ENCODE peak calls at places on chromosomes 2 and 18, in five cellular contexts. G is cardiac muscle cell, I is ovary, H is adrenal gland, O is PC-3. D is an unnamed sample. For H3K9me3, the result is how much of the 10 kb centered on the place peaks cover.

GRCh38 chr2:238143239-238143951 is 4.9 kb downstream of the KLHL30 start:
- DNase-seq in O (peak), I (no peak), H (no peak), G (no peak), D (no peak)

GRCh38 chr2:229501051-229501794 is 213.1 kb downstream of the DNER start:
- DNase-seq in H (no peak), G (no peak), O (no peak), I (no peak), D (no peak)

GRCh38 chr18:58862404-58862803 is 2.3 kb upstream of the ZNF532 start:
- DNase-seq in G (peak), H (no peak), O (no peak), I (no peak), D (no peak)

GRCh38 chr2:68367918-68368656 is 3.0 kb downstream of the PLEK start:
- DNase-seq in I (no peak), O (no peak), H (no peak), G (no peak), D (no peak)

GRCh38 chr2:158381205-158381604 is 75.3 kb downstream of the CCDC148 start:
- DNase-seq in G (no peak), O (no peak), H (no peak), I (no peak), D (no peak)

GRCh38 chr18:69265661-69266060 is 135.0 kb upstream of the DOK6 start:
- DNase-seq in I (no peak), H (no peak), G (no peak), O (no peak), D (no peak)

GRCh38 chr2:108444941-108445840 is 3.8 kb upstream of the GCC2 start:
- DNase-seq in G (no peak), H (no peak), O (no peak), I (no peak), D (no peak)

GRCh38 chr2:10007440-10007839 is 35.9 kb upstream of the KLF11 start:
- DNase-seq in G (no peak), H (no peak), I (no peak), O (no peak), D (no peak)

GRCh38 chr18:55539240-55539639 is 48.8 kb downstream of the TCF4 start:
- DNase-seq in G (no peak), O (peak), I (no peak), H (no peak), D (no peak)

GRCh38 chr2:160469615-160470204 is 23.9 kb downstream of the RBMS1 start:
- DNase-seq in I (no peak), O (no peak), H (no peak), G (no peak), D (no peak)

GRCh38 chr2:18987592-18988073 is 370.8 kb downstream of the OSR1 start:
- DNase-seq in G (peak), I (peak), O (peak), H (peak), D (no peak)

GRCh38 chr2:189751080-189751658 is 11.4 kb downstream of the OSGEPL1 start:
- DNase-seq in H (peak), G (peak), I (peak), O (peak), D (peak)

GRCh38 chr2:154425999-154426398 is 272.5 kb upstream of the KCNJ3 start:
- DNase-seq in O (no peak), I (no peak), G (peak), H (peak), D (no peak)

GRCh38 chr2:236814558-236814957 is 244.9 kb downstream of the ACKR3 start:
- DNase-seq in G (no peak), I (no peak), H (no peak), O (no peak), D (no peak)

GRCh38 chr18:70245941-70246537 is 40.6 kb upstream of the RTTN start:
- DNase-seq in O (no peak), H (no peak), I (no peak), G (peak), D (no peak)

GRCh38 chr2:46012618-46013240 is 284.5 kb upstream of the EPAS1 start:
- DNase-seq in H (no peak), I (no peak), G (no peak), O (no peak), D (no peak)

GRCh38 chr2:144424559-144425240 is 95.2 kb downstream of the ZEB2 start:
- DNase-seq in O (peak), I (no peak), G (no peak), H (no peak), D (no peak)

GRCh38 chr2:127511917-127512316 is 14.4 kb downstream of the IWS1 start:
- DNase-seq in I (no peak), O (no peak), G (no peak), H (no peak), D (no peak)

GRCh38 chr18:644395-645004 is 13.0 kb upstream of the TYMS start:
- DNase-seq in I (no peak), O (peak), H (no peak), G (no peak), D (no peak)

GRCh38 chr2:239970004-239970623 is 55.0 kb downstream of the NDUFA10 start:
- DNase-seq in I (no peak), H (no peak), O (no peak), G (no peak), D (no peak)

GRCh38 chr2:16318051-16318450 is 347.6 kb downstream of the CYRIA start:
- DNase-seq in H (no peak), O (no peak), I (no peak), G (no peak), D (no peak)

GRCh38 chr2:212912445-212913103 is 238.8 kb downstream of the IKZF2 start:
- DNase-seq in G (no peak), I (no peak), O (peak), H (no peak), D (no peak)

GRCh38 chr2:98911376-98912154 is 24.5 kb downstream of the CRACDL start:
- DNase-seq in I (no peak), G (no peak), O (peak), H (peak), D (no peak)

GRCh38 chr2:20590704-20591515 is 60.0 kb downstream of the HS1BP3 start:
- DNase-seq in I (peak), H (peak), G (no peak), O (no peak), D (no peak)

GRCh38 chr2:230809677-230810251 is 55.0 kb upstream of the ITM2C start:
- DNase-seq in O (peak), G (no peak), I (no peak), H (no peak), D (no peak)

GRCh38 chr2:233441161-233442027 is 87.1 kb downstream of the DGKD start:
- DNase-seq in I (no peak), O (no peak), H (no peak), G (no peak), D (no peak)

GRCh38 chr2:55761526-55761925 is 67.9 kb upstream of the PNPT1 start:
- DNase-seq in O (no peak), H (no peak), I (no peak), G (no peak), D (no peak)

GRCh38 chr2:217959723-217960122 is 43.1 kb downstream of the TNS1 start:
- DNase-seq in O (no peak), G (peak), I (no peak), H (no peak), D (no peak)

GRCh38 chr2:220469201-220469600 is 841.8 kb downstream of the SLC4A3 start:
- DNase-seq in H (no peak), G (no peak), I (no peak), O (peak), D (no peak)

GRCh38 chr2:15941483-15941853 is 1.1 kb downstream of the MYCN start:
- DNase-seq in O (no peak), H (no peak), G (peak), I (no peak), D (no peak)

GRCh38 chr2:183024701-183025100 is 13.6 kb downstream of the NCKAP1 start:
- DNase-seq in O (no peak), I (no peak), G (no peak), H (no peak), D (no peak)

GRCh38 chr2:18762667-18763066 is 173.3 kb upstream of the NT5C1B start:
- DNase-seq in H (no peak), O (no peak), I (no peak), G (no peak), D (no peak)

GRCh38 chr18:54094474-54094873 is 130.0 kb downstream of the MBD2 start:
- DNase-seq in H (no peak), G (no peak), I (no peak), O (no peak), D (no peak)
- H3K9me3 ChIP-seq in H (under half), G (under half), I (under half), O (under half), D (under half)

GRCh38 chr18:8860845-8861642 is 155.7 kb downstream of the MTCL1 start:
- DNase-seq in H (no peak), O (peak), I (no peak), G (no peak), D (no peak)
- H3K9me3 ChIP-seq in H (under half), O (under half), I (under half), G (under half), D (under half)

GRCh38 chr18:14924226-14924625 is 176.3 kb downstream of the ANKRD30B start:
- DNase-seq in G (no peak), H (no peak), O (peak), I (no peak), D (no peak)
- H3K9me3 ChIP-seq in G (under half), H (under half), O (under half), I (under half), D (under half)

DNA sequence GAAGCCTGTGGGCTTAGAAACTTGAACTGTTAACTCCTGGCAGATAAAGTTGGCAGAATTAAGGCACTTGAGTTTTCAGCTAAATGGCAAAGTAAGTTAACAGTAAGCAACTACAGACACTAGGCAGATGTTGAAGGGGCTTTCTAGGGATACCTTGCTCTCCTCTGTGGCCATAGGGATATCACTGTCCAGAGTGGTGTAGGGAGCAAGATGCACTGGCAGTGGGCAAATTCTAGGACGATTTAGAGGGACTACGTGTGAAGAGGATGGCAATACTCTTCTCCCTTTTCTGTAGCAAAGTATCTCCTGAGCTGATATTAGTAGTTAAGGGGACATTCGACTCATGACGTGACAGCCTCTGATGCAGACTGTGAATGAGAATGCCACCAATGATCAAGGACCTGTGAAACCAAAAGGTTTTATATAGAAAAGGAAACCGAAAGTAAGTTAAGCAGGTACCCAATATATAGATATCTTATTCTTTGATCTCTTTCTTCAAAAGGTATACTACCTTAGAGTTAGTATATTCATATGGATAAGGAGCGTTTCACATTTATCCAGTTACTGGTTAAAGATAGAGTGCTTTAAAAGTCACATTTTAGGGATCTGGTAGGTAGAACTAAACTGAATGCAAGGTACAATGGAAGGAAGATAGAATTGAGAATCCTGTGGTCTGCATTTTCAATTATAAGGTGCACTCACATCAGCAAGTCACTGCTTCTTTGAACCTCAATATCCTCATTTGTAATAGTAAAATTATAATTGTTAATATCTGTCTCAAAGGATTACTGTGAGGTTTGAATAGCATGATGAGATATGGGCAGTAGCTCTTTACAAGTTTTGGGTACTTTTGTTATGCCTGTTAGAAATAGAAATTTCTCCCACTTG is 106.4 kb downstream of the KCNH7 start:
- DNase-seq in G (no peak), O (no peak), I (no peak), H (no peak), D (no peak)
- H3K9me3 ChIP-seq in G (under half), O (under half), I (under half), H (under half), D (under half)

GRCh38 chr2:196249860-196250259 is 78.5 kb upstream of the STK17B start:
- DNase-seq in H (no peak), I (no peak), O (peak), G (no peak), D (no peak)
- H3K9me3 ChIP-seq in H (under half), I (under half), O (under half), G (under half), D (under half)

DNA sequence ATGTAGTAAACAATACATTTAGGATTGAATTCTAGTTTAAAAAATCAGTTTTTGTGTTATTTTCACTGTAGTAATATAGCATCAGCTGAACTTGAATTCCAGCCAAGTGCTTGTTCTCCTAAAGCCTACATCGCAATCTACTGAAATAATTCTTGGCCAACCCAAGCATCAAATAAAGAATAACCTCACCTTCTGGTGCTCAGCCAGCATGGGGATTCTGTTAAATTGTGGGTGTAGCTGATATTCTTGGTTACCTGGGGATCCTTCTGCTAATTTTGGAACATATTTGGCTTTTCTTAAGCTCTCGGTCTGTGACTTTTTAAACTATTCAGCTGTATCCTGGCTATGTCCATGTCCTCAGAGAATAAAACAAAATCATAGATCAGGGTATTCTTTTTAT is 248.8 kb downstream of the NRXN1 start:
- DNase-seq in O (no peak), I (no peak), G (no peak), H (no peak), D (no peak)
- H3K9me3 ChIP-seq in O (under half), I (under half), G (under half), H (under half), D (under half)

D was measured in T-helper 17 cell.